ENCODE peak calls at places on chromosomes 16 and 17, in six cellular contexts. J is kidney epithelial cell, Q is fibroblast of the aortic adventitia, O is fibroblast of lung, Y is cardiac muscle cell, Z is GM10248. V is an unnamed sample.

GRCh38 chr16:29876578-29877249 is 13.7 kb upstream of the CDIPT start:
- DNase-seq in J (no peak), Z (peak), Q (no peak), O (no peak), Y (no peak), V (peak)

GRCh38 chr17:82013341-82013740 is 9.3 kb downstream of the CENPX start:
- DNase-seq in Y (no peak), O (peak), Z (no peak), J (no peak), Q (peak), V (no peak)

GRCh38 chr16:73356401-73357079 is 308.6 kb upstream of the ZFHX3 start:
- DNase-seq in O (no peak), Q (no peak), Y (no peak), J (no peak), Z (no peak), V (no peak)

GRCh38 chr17:29615048-29615385 is 7.7 kb downstream of the CORO6 start:
- DNase-seq in Z (no peak), Y (no peak), O (peak), J (no peak), Q (peak), V (peak)

GRCh38 chr17:75012320-75013076 is at the start of gene MRPL58:
- DNase-seq in Z (peak), Y (peak), Q (peak), J (no peak), O (peak), V (peak)

GRCh38 chr16:1651509-1652342 is 26.4 kb upstream of the JPT2 start:
- DNase-seq in Y (no peak), O (peak), J (no peak), Z (no peak), Q (no peak), V (peak)

GRCh38 chr16:26981266-26981938 is 85.3 kb upstream of the C16orf82 start:
- DNase-seq in Y (peak), Z (no peak), O (peak), J (no peak), Q (peak), V (no peak)

GRCh38 chr16:56295739-56296527 is 104.6 kb downstream of the GNAO1 start:
- DNase-seq in Y (no peak), J (no peak), Z (no peak), O (no peak), Q (no peak), V (no peak)

GRCh38 chr17:1032391-1032790 is 35.5 kb downstream of the TIMM22 start:
- DNase-seq in Q (no peak), Y (no peak), Z (no peak), J (no peak), O (no peak), V (no peak)

GRCh38 chr17:8126306-8127066 is 2.6 kb upstream of the HES7 start:
- DNase-seq in Y (no peak), Q (peak), Z (peak), O (peak), J (no peak), V (peak)

GRCh38 chr16:391885-392335 is 5.1 kb upstream of the NME4 start:
- DNase-seq in O (peak), Y (peak), Q (peak), J (peak), Z (peak), V (peak)

GRCh38 chr17:49146620-49147306 is 14.2 kb downstream of the B4GALNT2 start:
- DNase-seq in Y (peak), O (peak), Z (no peak), Q (peak), J (peak), V (no peak)

GRCh38 chr17:81242421-81243332 is 3.6 kb downstream of the NDUFAF8 start:
- DNase-seq in J (no peak), O (no peak), Q (no peak), Y (no peak), Z (no peak), V (no peak)

GRCh38 chr17:19939993-19940721 is 37.5 kb downstream of the AKAP10 start:
- DNase-seq in J (no peak), Q (no peak), O (no peak), Y (no peak), Z (no peak), V (no peak)

GRCh38 chr16:524274-525011 is 3.1 kb upstream of the CAPN15 start:
- DNase-seq in Y (no peak), J (no peak), Q (no peak), O (no peak), Z (no peak), V (no peak)

GRCh38 chr17:80374039-80374731 is 40.8 kb upstream of the ENDOV start:
- DNase-seq in J (no peak), Z (no peak), O (no peak), Q (no peak), Y (no peak), V (no peak)

GRCh38 chr16:30758988-30759461 is 2.8 kb downstream of the CFAP119 start:
- DNase-seq in Z (no peak), J (no peak), Y (no peak), Q (no peak), O (no peak), V (no peak)

GRCh38 chr17:14057591-14057990 is 11.7 kb upstream of the COX10 start:
- DNase-seq in Y (no peak), Z (no peak), J (no peak), O (no peak), Q (peak), V (no peak)

GRCh38 chr17:14058051-14058450 is 11.3 kb upstream of the COX10 start:
- DNase-seq in Z (no peak), J (no peak), Y (peak), Q (peak), O (peak), V (no peak)

GRCh38 chr17:14060706-14061105 is 8.6 kb upstream of the COX10 start:
- DNase-seq in O (no peak), J (no peak), Q (no peak), Z (no peak), Y (no peak), V (no peak)

GRCh38 chr17:14067347-14067746 is 2.0 kb upstream of the COX10 start:
- DNase-seq in J (no peak), Z (no peak), Y (no peak), O (no peak), Q (no peak), V (no peak)

GRCh38 chr17:14061666-14062560 is 7.4 kb upstream of the COX10 start:
- DNase-seq in Y (peak), Z (no peak), J (peak), O (peak), Q (peak), V (no peak)
- TF ChIP-seq CTCF in Y (peak), Z (no peak), J (no peak), O (peak), Q (peak), V (no peak)

GRCh38 chr17:68431661-68432071 is 25.6 kb downstream of the WIPI1 start:
- DNase-seq in Q (no peak), O (peak), Y (peak), Z (peak), J (no peak), V (peak)
- TF ChIP-seq CTCF in Q (peak), O (no peak), Y (peak), Z (no peak), J (peak), V (peak)

GRCh38 chr17:45311406-45311761 is 5.4 kb downstream of the MAP3K14 start:
- DNase-seq in Y (no peak), Q (no peak), Z (no peak), J (no peak), O (no peak), V (no peak)
- TF ChIP-seq CTCF in Y (peak), Q (no peak), Z (no peak), J (no peak), O (no peak), V (no peak)

GRCh38 chr17:50807675-50808074 is 27.7 kb upstream of the WFIKKN2 start:
- DNase-seq in Z (no peak), O (no peak), Q (no peak), J (no peak), Y (no peak), V (no peak)

GRCh38 chr17:50805486-50805885 is 29.9 kb upstream of the WFIKKN2 start:
- DNase-seq in Q (no peak), O (no peak), J (no peak), Z (no peak), Y (no peak), V (no peak)

GRCh38 chr17:50807014-50807413 is 28.4 kb upstream of the WFIKKN2 start:
- DNase-seq in Z (no peak), Y (peak), O (no peak), Q (peak), J (no peak), V (no peak)

GRCh38 chr17:50808413-50808812 is 27.0 kb upstream of the WFIKKN2 start:
- DNase-seq in Q (no peak), O (no peak), Y (no peak), J (no peak), Z (no peak), V (no peak)

GRCh38 chr17:50806141-50806643 is 29.2 kb upstream of the WFIKKN2 start:
- DNase-seq in Z (no peak), Y (peak), J (no peak), Q (peak), O (peak), V (peak)
- TF ChIP-seq CTCF in Z (no peak), Y (peak), J (no peak), Q (peak), O (peak), V (no peak)

DNA sequence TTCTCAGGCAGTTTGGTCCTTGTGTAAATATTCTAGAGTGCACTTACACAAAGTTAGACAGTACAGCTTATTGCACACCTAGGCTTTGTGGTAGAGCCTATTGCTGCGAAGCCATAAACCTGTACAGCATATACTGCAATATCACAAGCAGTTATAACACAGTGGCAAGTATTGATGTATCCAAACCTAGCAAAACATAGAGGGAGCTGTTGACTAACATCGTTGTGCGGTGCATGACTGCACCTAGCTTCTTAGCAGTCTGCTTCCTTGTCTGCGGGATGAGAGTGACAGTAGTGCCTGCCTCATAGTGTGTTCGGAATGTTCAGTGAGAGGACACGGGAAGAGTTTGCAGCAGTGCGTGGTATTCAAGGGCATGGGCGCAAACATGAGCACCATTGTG is 78.9 kb downstream of the MPRIP start:
- DNase-seq in Q (no peak), Z (no peak), Y (no peak), O (no peak), J (no peak), V (no peak)
- TF ChIP-seq CTCF in Q (no peak), Z (no peak), Y (no peak), O (no peak), J (no peak), V (no peak)